ENCODE peak calls at places on chromosomes 3 and 15, in nine cellular contexts. One of them, this sample, is unnamed.

GRCh38 chr3:162338514-162338913 is 841.9 kb downstream of the OTOL1 start:
- DNase-seq in fibroblast of mammary gland: peak
- DNase-seq in Panc1: no peak
- DNase-seq in CD8-positive, alpha-beta T cell: no peak
- DNase-seq in HCT116: no peak
- DNase-seq in naive thymus-derived CD8-positive, alpha-beta T cell: no peak
- DNase-seq in hypothalamus: no peak
- DNase-seq in hepatic stellate cell: no peak
- DNase-seq in T-cell: no peak
- DNase-seq in this sample: no peak

GRCh38 chr3:57128863-57129602 is 36.1 kb downstream of the IL17RD start:
- DNase-seq in fibroblast of mammary gland: peak
- DNase-seq in Panc1: no peak
- DNase-seq in CD8-positive, alpha-beta T cell: no peak
- DNase-seq in HCT116: no peak
- DNase-seq in naive thymus-derived CD8-positive, alpha-beta T cell: no peak
- DNase-seq in hypothalamus: no peak
- DNase-seq in hepatic stellate cell: no peak
- DNase-seq in T-cell: no peak
- DNase-seq in this sample: no peak

GRCh38 chr3:189316296-189317019 is 144.7 kb downstream of the TPRG1 start:
- DNase-seq in fibroblast of mammary gland: no peak
- DNase-seq in Panc1: no peak
- DNase-seq in CD8-positive, alpha-beta T cell: no peak
- DNase-seq in HCT116: no peak
- DNase-seq in naive thymus-derived CD8-positive, alpha-beta T cell: no peak
- DNase-seq in hypothalamus: no peak
- DNase-seq in hepatic stellate cell: no peak
- DNase-seq in T-cell: no peak
- DNase-seq in this sample: no peak

GRCh38 chr3:123412076-123412475 is 36.8 kb downstream of the ADCY5 start:
- DNase-seq in fibroblast of mammary gland: no peak
- DNase-seq in Panc1: no peak
- DNase-seq in CD8-positive, alpha-beta T cell: no peak
- DNase-seq in HCT116: no peak
- DNase-seq in naive thymus-derived CD8-positive, alpha-beta T cell: no peak
- DNase-seq in hypothalamus: no peak
- DNase-seq in hepatic stellate cell: no peak
- DNase-seq in T-cell: no peak
- DNase-seq in this sample: no peak

GRCh38 chr3:126555795-126556636 is 2.7 kb downstream of the C3orf22 start:
- DNase-seq in fibroblast of mammary gland: no peak
- DNase-seq in Panc1: no peak
- DNase-seq in CD8-positive, alpha-beta T cell: no peak
- DNase-seq in HCT116: no peak
- DNase-seq in naive thymus-derived CD8-positive, alpha-beta T cell: no peak
- DNase-seq in hypothalamus: no peak
- DNase-seq in hepatic stellate cell: no peak
- DNase-seq in T-cell: no peak
- DNase-seq in this sample: no peak

GRCh38 chr3:31029756-31030155 is 135.3 kb upstream of the GADL1 start:
- DNase-seq in fibroblast of mammary gland: no peak
- DNase-seq in Panc1: no peak
- DNase-seq in CD8-positive, alpha-beta T cell: no peak
- DNase-seq in HCT116: no peak
- DNase-seq in naive thymus-derived CD8-positive, alpha-beta T cell: no peak
- DNase-seq in hypothalamus: no peak
- DNase-seq in hepatic stellate cell: no peak
- DNase-seq in T-cell: no peak
- DNase-seq in this sample: no peak

GRCh38 chr15:43230640-43231115 is 9.9 kb upstream of the EPB42 start:
- DNase-seq in fibroblast of mammary gland: peak
- DNase-seq in Panc1: no peak
- DNase-seq in CD8-positive, alpha-beta T cell: no peak
- DNase-seq in HCT116: no peak
- DNase-seq in naive thymus-derived CD8-positive, alpha-beta T cell: no peak
- DNase-seq in hypothalamus: no peak
- DNase-seq in hepatic stellate cell: no peak
- DNase-seq in T-cell: no peak
- DNase-seq in this sample: no peak

GRCh38 chr15:67207555-67208182 is 46.8 kb downstream of the AAGAB start:
- DNase-seq in fibroblast of mammary gland: no peak
- DNase-seq in Panc1: no peak
- DNase-seq in CD8-positive, alpha-beta T cell: no peak
- DNase-seq in HCT116: no peak
- DNase-seq in naive thymus-derived CD8-positive, alpha-beta T cell: no peak
- DNase-seq in hypothalamus: no peak
- DNase-seq in hepatic stellate cell: no peak
- DNase-seq in T-cell: no peak
- DNase-seq in this sample: no peak

GRCh38 chr3:142850395-142851023 is 38.4 kb downstream of the PCOLCE2 start:
- DNase-seq in fibroblast of mammary gland: peak
- DNase-seq in Panc1: peak
- DNase-seq in CD8-positive, alpha-beta T cell: no peak
- DNase-seq in HCT116: peak
- DNase-seq in naive thymus-derived CD8-positive, alpha-beta T cell: no peak
- DNase-seq in hypothalamus: no peak
- DNase-seq in hepatic stellate cell: peak
- DNase-seq in T-cell: no peak
- DNase-seq in this sample: peak

GRCh38 chr3:129161860-129162271 is 1.0 kb upstream of the ISY1 start:
- DNase-seq in fibroblast of mammary gland: no peak
- DNase-seq in Panc1: no peak
- DNase-seq in CD8-positive, alpha-beta T cell: peak
- DNase-seq in HCT116: no peak
- DNase-seq in naive thymus-derived CD8-positive, alpha-beta T cell: no peak
- DNase-seq in hypothalamus: no peak
- DNase-seq in hepatic stellate cell: no peak
- DNase-seq in T-cell: no peak
- DNase-seq in this sample: peak

GRCh38 chr3:114650808-114651207 is 357.0 kb downstream of the TIGIT start:
- DNase-seq in fibroblast of mammary gland: peak
- DNase-seq in Panc1: no peak
- DNase-seq in CD8-positive, alpha-beta T cell: no peak
- DNase-seq in HCT116: peak
- DNase-seq in naive thymus-derived CD8-positive, alpha-beta T cell: no peak
- DNase-seq in hypothalamus: no peak
- DNase-seq in hepatic stellate cell: peak
- DNase-seq in T-cell: no peak
- DNase-seq in this sample: no peak

GRCh38 chr3:30458376-30458775 is 148.0 kb upstream of the TGFBR2 start:
- DNase-seq in fibroblast of mammary gland: peak
- DNase-seq in Panc1: no peak
- DNase-seq in CD8-positive, alpha-beta T cell: no peak
- DNase-seq in HCT116: no peak
- DNase-seq in naive thymus-derived CD8-positive, alpha-beta T cell: no peak
- DNase-seq in hypothalamus: no peak
- DNase-seq in hepatic stellate cell: no peak
- DNase-seq in T-cell: no peak
- DNase-seq in this sample: no peak

GRCh38 chr15:99447497-99448371 is 118.0 kb upstream of the MEF2A start:
- DNase-seq in fibroblast of mammary gland: no peak
- DNase-seq in Panc1: no peak
- DNase-seq in CD8-positive, alpha-beta T cell: no peak
- DNase-seq in HCT116: no peak
- DNase-seq in naive thymus-derived CD8-positive, alpha-beta T cell: no peak
- DNase-seq in hypothalamus: no peak
- DNase-seq in hepatic stellate cell: peak
- DNase-seq in T-cell: no peak
- DNase-seq in this sample: no peak

GRCh38 chr3:160088492-160089137 is 100.0 kb downstream of the IL12A start:
- DNase-seq in fibroblast of mammary gland: no peak
- DNase-seq in Panc1: no peak
- DNase-seq in CD8-positive, alpha-beta T cell: no peak
- DNase-seq in HCT116: no peak
- DNase-seq in naive thymus-derived CD8-positive, alpha-beta T cell: no peak
- DNase-seq in hypothalamus: no peak
- DNase-seq in hepatic stellate cell: no peak
- DNase-seq in T-cell: no peak
- DNase-seq in this sample: no peak

GRCh38 chr15:89900849-89901248 is 7.1 kb upstream of the AP3S2 start:
- DNase-seq in fibroblast of mammary gland: no peak
- DNase-seq in Panc1: no peak
- DNase-seq in CD8-positive, alpha-beta T cell: no peak
- DNase-seq in HCT116: no peak
- DNase-seq in naive thymus-derived CD8-positive, alpha-beta T cell: no peak
- DNase-seq in hypothalamus: no peak
- DNase-seq in hepatic stellate cell: no peak
- DNase-seq in T-cell: no peak
- DNase-seq in this sample: no peak

GRCh38 chr3:13574798-13575451 is 26.0 kb downstream of the FBLN2 start:
- DNase-seq in fibroblast of mammary gland: peak
- DNase-seq in Panc1: no peak
- DNase-seq in CD8-positive, alpha-beta T cell: no peak
- DNase-seq in HCT116: no peak
- DNase-seq in naive thymus-derived CD8-positive, alpha-beta T cell: no peak
- DNase-seq in hypothalamus: no peak
- DNase-seq in hepatic stellate cell: no peak
- DNase-seq in T-cell: no peak
- DNase-seq in this sample: no peak

GRCh38 chr15:36988947-36989346 is 111.4 kb downstream of the MEIS2 start:
- DNase-seq in fibroblast of mammary gland: no peak
- DNase-seq in Panc1: no peak
- DNase-seq in CD8-positive, alpha-beta T cell: no peak
- DNase-seq in HCT116: no peak
- DNase-seq in naive thymus-derived CD8-positive, alpha-beta T cell: no peak
- DNase-seq in hypothalamus: no peak
- DNase-seq in hepatic stellate cell: no peak
- DNase-seq in T-cell: no peak
- DNase-seq in this sample: no peak

GRCh38 chr3:69651765-69652164 is 87.5 kb upstream of the MITF start:
- DNase-seq in fibroblast of mammary gland: no peak
- DNase-seq in Panc1: no peak
- DNase-seq in CD8-positive, alpha-beta T cell: no peak
- DNase-seq in HCT116: no peak
- DNase-seq in naive thymus-derived CD8-positive, alpha-beta T cell: no peak
- DNase-seq in hypothalamus: no peak
- DNase-seq in hepatic stellate cell: no peak
- DNase-seq in T-cell: no peak
- DNase-seq in this sample: no peak

GRCh38 chr3:159629329-159630084 is 359.1 kb upstream of the IL12A start:
- DNase-seq in fibroblast of mammary gland: no peak
- DNase-seq in Panc1: no peak
- DNase-seq in CD8-positive, alpha-beta T cell: no peak
- DNase-seq in HCT116: no peak
- DNase-seq in naive thymus-derived CD8-positive, alpha-beta T cell: no peak
- DNase-seq in hypothalamus: no peak
- DNase-seq in hepatic stellate cell: no peak
- DNase-seq in T-cell: no peak
- DNase-seq in this sample: no peak

GRCh38 chr3:99248130-99248529 is 346.6 kb upstream of the DCBLD2 start:
- DNase-seq in fibroblast of mammary gland: peak
- DNase-seq in Panc1: no peak
- DNase-seq in CD8-positive, alpha-beta T cell: no peak
- DNase-seq in HCT116: no peak
- DNase-seq in naive thymus-derived CD8-positive, alpha-beta T cell: no peak
- DNase-seq in hypothalamus: no peak
- DNase-seq in hepatic stellate cell: no peak
- DNase-seq in T-cell: no peak
- DNase-seq in this sample: no peak

GRCh38 chr3:2303567-2303966 is 204.9 kb downstream of the CNTN4 start:
- DNase-seq in fibroblast of mammary gland: no peak
- DNase-seq in Panc1: no peak
- DNase-seq in CD8-positive, alpha-beta T cell: no peak
- DNase-seq in HCT116: no peak
- DNase-seq in naive thymus-derived CD8-positive, alpha-beta T cell: no peak
- DNase-seq in hypothalamus: no peak
- DNase-seq in hepatic stellate cell: no peak
- DNase-seq in T-cell: no peak
- DNase-seq in this sample: peak

GRCh38 chr3:155296413-155296812 is 2.9 kb upstream of the STRIT1 start:
- DNase-seq in fibroblast of mammary gland: no peak
- DNase-seq in Panc1: no peak
- DNase-seq in CD8-positive, alpha-beta T cell: no peak
- DNase-seq in HCT116: no peak
- DNase-seq in naive thymus-derived CD8-positive, alpha-beta T cell: no peak
- DNase-seq in hypothalamus: no peak
- DNase-seq in hepatic stellate cell: no peak
- DNase-seq in T-cell: no peak
- DNase-seq in this sample: no peak

GRCh38 chr3:56810912-56811544 is 9.3 kb upstream of the ARHGEF3 start:
- DNase-seq in fibroblast of mammary gland: no peak
- DNase-seq in Panc1: no peak
- DNase-seq in CD8-positive, alpha-beta T cell: no peak
- DNase-seq in HCT116: no peak
- DNase-seq in naive thymus-derived CD8-positive, alpha-beta T cell: no peak
- DNase-seq in hypothalamus: no peak
- DNase-seq in hepatic stellate cell: no peak
- DNase-seq in T-cell: no peak
- DNase-seq in this sample: no peak